ENCODE peak calls at places on chromosome 12, in five cellular contexts. A is RPMI8226, K is RWPE1, T is G401, C is activated T-cell treated with anti-CD3 and anti-CD28 coated beads for 1 hour. V is an unnamed sample.

GRCh38 chr12:59803735-59804134 is 207.9 kb downstream of the SLC16A7 start:
- DNase-seq in T (no peak), K (peak), C (no peak), A (peak), V (no peak)

GRCh38 chr12:50242751-50243191 is 40.5 kb downstream of the LIMA1 start:
- DNase-seq in C (no peak), T (no peak), K (no peak), A (no peak), V (no peak)

GRCh38 chr12:55470088-55470830 is at the start of gene OR6C70:
- DNase-seq in K (peak), T (no peak), C (no peak), A (no peak), V (no peak)

GRCh38 chr12:16187684-16188083 is 89.8 kb downstream of the SLC15A5 start:
- DNase-seq in T (no peak), C (no peak), K (no peak), A (no peak), V (no peak)

GRCh38 chr12:114499338-114499737 is 93.4 kb upstream of the TBX5 start:
- DNase-seq in T (no peak), A (no peak), K (no peak), C (no peak), V (no peak)

GRCh38 chr12:39103552-39104165 is 198.3 kb upstream of the CPNE8 start:
- DNase-seq in A (peak), K (peak), T (peak), C (no peak), V (peak)

GRCh38 chr12:79547735-79548347 is 142.9 kb downstream of the PAWR start:
- DNase-seq in K (peak), A (peak), T (peak), C (no peak), V (peak)

GRCh38 chr12:106978035-106978800 is 8.7 kb downstream of the MTERF2 start:
- DNase-seq in K (no peak), C (no peak), A (no peak), T (peak), V (no peak)

GRCh38 chr12:88579572-88579940 is 715 bp downstream of the KITLG start:
- DNase-seq in C (no peak), K (peak), A (no peak), T (no peak), V (no peak)

GRCh38 chr12:88985011-88985410 is 367.3 kb downstream of the DUSP6 start:
- DNase-seq in K (no peak), A (no peak), C (no peak), T (no peak), V (no peak)

GRCh38 chr12:124867389-124867930 is 3.8 kb upstream of the SCARB1 start:
- DNase-seq in A (no peak), C (no peak), T (no peak), K (peak), V (no peak)

GRCh38 chr12:56116267-56117081 is at the start of gene RPL41:
- DNase-seq in K (peak), A (peak), C (peak), T (peak), V (peak)

GRCh38 chr12:20317554-20317953 is 50.8 kb upstream of the PDE3A start:
- DNase-seq in T (no peak), C (no peak), K (no peak), A (no peak), V (no peak)

GRCh38 chr12:60494249-60494648 is 898.4 kb downstream of the SLC16A7 start:
- DNase-seq in K (peak), C (no peak), A (no peak), T (peak), V (no peak)

GRCh38 chr12:47799357-47799955 is 20.2 kb downstream of the HDAC7 start:
- DNase-seq in T (no peak), C (no peak), A (no peak), K (no peak), V (no peak)

GRCh38 chr12:56080556-56081138 is 682 bp downstream of the ERBB3 start:
- DNase-seq in A (no peak), K (no peak), C (no peak), T (no peak), V (no peak)

GRCh38 chr12:18971932-18972331 is 157.6 kb upstream of the PLEKHA5 start:
- DNase-seq in T (no peak), A (no peak), C (no peak), K (no peak), V (no peak)

GRCh38 chr12:58557156-58557555 is 363.1 kb downstream of the LRIG3 start:
- DNase-seq in A (no peak), K (peak), C (no peak), T (no peak), V (no peak)

GRCh38 chr12:25789520-25789919 is 169.0 kb upstream of the RASSF8 start:
- DNase-seq in C (no peak), A (no peak), K (no peak), T (peak), V (no peak)

GRCh38 chr12:107921062-107921461 is 146.6 kb downstream of the ASCL4 start:
- DNase-seq in A (no peak), K (no peak), T (no peak), C (no peak), V (no peak)

V was measured in anterior cingulate cortex.